ENCODE peak calls at places on chromosomes 6 and 20, in nine cellular contexts. A, S, X, N, B, D, R, U and K are unnamed samples.

GRCh38 chr6:117907600-117908245 is 659 bp downstream of the SLC35F1 start:
- DNase-seq in U (no peak), R (no peak), D (no peak), S (peak; percentile 11), A (peak; percentile 34), N (no peak), X (no peak), B (no peak), K (no peak)

GRCh38 chr6:43277083-43277642 is 20.9 kb upstream of the SLC22A7 start:
- DNase-seq in D (no peak), B (no peak), A (no peak), S (no peak), N (no peak), X (no peak), R (no peak), U (no peak), K (no peak)

GRCh38 chr20:37711987-37712961 is 18.4 kb downstream of the CTNNBL1 start:
- DNase-seq in S (no peak), X (no peak), B (no peak), R (no peak), U (no peak), N (no peak), A (peak; percentile 37), D (no peak), K (no peak)

GRCh38 chr6:147486683-147487082 is 21.8 kb upstream of the SAMD5 start:
- DNase-seq in R (no peak), X (no peak), D (no peak), S (no peak), B (no peak), N (no peak), U (no peak), A (no peak), K (no peak)

GRCh38 chr6:43378631-43379030 is 9.2 kb upstream of the ZNF318 start:
- DNase-seq in B (no peak), D (no peak), R (no peak), X (no peak), U (no peak), N (no peak), S (no peak), A (no peak), K (no peak)

GRCh38 chr20:45853484-45853883 is 3.7 kb downstream of the ACOT8 start:
- DNase-seq in X (no peak), D (no peak), A (no peak), B (no peak), N (no peak), S (no peak), R (no peak), U (no peak), K (no peak)

GRCh38 chr6:63395388-63395787 is 75.6 kb upstream of the LGSN start:
- DNase-seq in B (no peak), N (no peak), D (no peak), S (no peak), A (no peak), X (no peak), R (no peak), U (no peak), K (no peak)

GRCh38 chr6:43173496-43174262 is 2.6 kb downstream of the SRF start:
- DNase-seq in N (no peak), S (no peak), D (no peak), U (no peak), A (no peak), X (no peak), B (no peak), R (no peak), K (no peak)

GRCh38 chr6:158437571-158437970 is 122.3 kb upstream of the TMEM181 start:
- DNase-seq in B (no peak), X (no peak), A (no peak), S (no peak), U (peak; percentile 7), N (no peak), R (no peak), D (no peak), K (no peak)

GRCh38 chr6:21593927-21594421 is 423 bp downstream of the SOX4 start:
- DNase-seq in N (no peak), D (no peak), B (no peak), S (no peak), X (no peak), R (no peak), A (no peak), U (no peak), K (peak; percentile 39)

GRCh38 chr6:130778946-130779657 is 48.1 kb upstream of the SMLR1 start:
- DNase-seq in R (no peak), A (no peak), X (peak; percentile 61), N (no peak), B (no peak), S (no peak), U (no peak), D (no peak), K (no peak)

GRCh38 chr6:111566873-111567517 is 38.7 kb downstream of the TRAF3IP2 start:
- DNase-seq in B (no peak), R (peak; percentile 35), U (peak; percentile 60), S (peak; percentile 91), X (no peak), N (no peak), A (peak; percentile 60), D (no peak), K (no peak)

GRCh38 chr20:32934580-32934979 is 69.7 kb downstream of the SUN5 start:
- DNase-seq in D (no peak), N (no peak), R (no peak), X (no peak), A (no peak), B (no peak), S (no peak), U (no peak), K (no peak)

GRCh38 chr6:1247058-1247457 is 64.8 kb upstream of the FOXQ1 start:
- DNase-seq in A (no peak), X (no peak), D (no peak), B (no peak), U (no peak), N (no peak), S (no peak), R (no peak), K (no peak)

GRCh38 chr6:158560787-158561246 is 926 bp downstream of the TMEM181 start:
- DNase-seq in R (no peak), U (no peak), D (no peak), S (no peak), X (no peak), A (peak; percentile 34), B (no peak), N (no peak), K (no peak)

GRCh38 chr6:110178626-110179405 is 654 bp downstream of the WASF1 start:
- DNase-seq in U (peak; percentile 69), B (peak; percentile 73), D (peak; percentile 50), X (peak; percentile 34), S (peak; percentile 92), N (peak; percentile 54), R (peak; percentile 56), A (peak; percentile 56), K (peak; percentile 47)

GRCh38 chr6:39567091-39567490 is 158.1 kb downstream of the KIF6 start:
- DNase-seq in S (no peak), B (no peak), A (no peak), U (no peak), R (no peak), X (no peak), D (no peak), N (no peak), K (no peak)

GRCh38 chr6:2780109-2780730 is 15.0 kb downstream of the WRNIP1 start:
- DNase-seq in R (no peak), D (no peak), U (no peak), A (no peak), X (no peak), S (no peak), N (no peak), B (no peak), K (no peak)

GRCh38 chr6:166025149-166025898 is 142.3 kb downstream of the TBXT start:
- DNase-seq in A (no peak), R (no peak), D (no peak), X (peak; percentile 32), S (no peak), U (no peak), N (no peak), B (no peak), K (no peak)

GRCh38 chr20:58239216-58239615 is 10.8 kb upstream of the ANKRD60 start:
- DNase-seq in B (no peak), S (no peak), A (no peak), R (no peak), X (no peak), U (no peak), D (no peak), N (no peak), K (no peak)

GRCh38 chr6:115612796-115613479 is 447.8 kb downstream of the FRK start:
- DNase-seq in B (no peak), D (no peak), S (no peak), R (no peak), U (no peak), N (no peak), X (no peak), A (no peak), K (no peak)

GRCh38 chr6:118280210-118280609 is 267.9 kb upstream of the PLN start:
- DNase-seq in D (no peak), A (no peak), U (no peak), N (no peak), R (no peak), X (no peak), S (no peak), B (no peak), K (no peak)

GRCh38 chr20:35368616-35369423 is 43.0 kb downstream of the UQCC1 start:
- DNase-seq in R (no peak), S (no peak), U (no peak), B (no peak), D (no peak), N (no peak), A (peak; percentile 55), X (no peak), K (no peak)

GRCh38 chr20:37845261-37845681 is 57.7 kb upstream of the VSTM2L start:
- DNase-seq in A (no peak), R (no peak), U (no peak), N (no peak), D (no peak), X (no peak), S (peak; percentile 57), B (no peak), K (no peak)

GRCh38 chr6:47495954-47496545 is 18.5 kb downstream of the CD2AP start:
- DNase-seq in R (no peak), B (no peak), X (no peak), S (no peak), U (no peak), N (no peak), A (no peak), D (no peak), K (no peak)

GRCh38 chr6:3849681-3850450 is 693 bp downstream of the FAM50B start:
- DNase-seq in A (no peak), X (no peak), N (no peak), U (no peak), R (no peak), D (no peak), B (no peak), S (no peak), K (no peak)

GRCh38 chr20:1565461-1565860 is 8.0 kb upstream of the SIRPD start:
- DNase-seq in D (no peak), A (no peak), U (no peak), R (no peak), X (no peak), N (no peak), B (no peak), S (no peak), K (no peak)

GRCh38 chr20:45016089-45016641 is 49.9 kb downstream of the STK4 start:
- DNase-seq in N (no peak), B (no peak), X (no peak), S (no peak), D (no peak), R (no peak), U (no peak), A (no peak), K (no peak)

GRCh38 chr6:44222987-44223470 is 366 bp upstream of the SLC29A1 start:
- DNase-seq in U (no peak), A (no peak), B (no peak), S (no peak), D (no peak), N (no peak), R (no peak), X (no peak), K (no peak)

GRCh38 chr6:144159727-144160126 is 9.4 kb downstream of the STX11 start:
- DNase-seq in N (no peak), X (no peak), R (no peak), A (no peak), D (no peak), S (no peak), B (no peak), U (no peak), K (no peak)

GRCh38 chr6:125821825-125822281 is 31.1 kb downstream of the NCOA7 start:
- DNase-seq in N (no peak), U (no peak), B (no peak), D (no peak), A (no peak), X (no peak), S (no peak), R (peak; percentile 30), K (no peak)